ENCODE peak calls at places on chromosomes 4 and X, in four cellular contexts. Q is dorsolateral prefrontal cortex, H is hepatocyte, N is fibroblast of lung. C is an unnamed sample.
A peak's percentile ranks its signal among the peaks of the same experiment; 100 is the strongest.

GRCh38 chr4:1471443-1472147 is 65.4 kb upstream of the NKX1-1 start:
- DNase-seq in Q (no peak), H (no peak), N (no peak), C (no peak)

GRCh38 chr4:7771056-7771455 is 168.6 kb downstream of the AFAP1 start:
- DNase-seq in Q (no peak), H (no peak), N (no peak), C (no peak)

GRCh38 chr4:123359449-123360306 is 36.9 kb upstream of the SPRY1 start:
- DNase-seq in Q (no peak), H (no peak), N (no peak), C (no peak)

GRCh38 chrX:40863671-40864070 is 128.3 kb upstream of the MED14 start:
- DNase-seq in Q (no peak), H (no peak), N (no peak), C (no peak)

GRCh38 chrX:17595456-17596035 is 141.7 kb upstream of the SCML1 start:
- DNase-seq in Q (no peak), H (no peak), N (peak; percentile 52), C (peak; percentile 61)

GRCh38 chrX:136115124-136115908 is 32.0 kb upstream of the FHL1 start:
- DNase-seq in Q (no peak), H (no peak), N (peak; percentile 35), C (no peak)

GRCh38 chr4:142271832-142272231 is 574.3 kb downstream of the INPP4B start:
- DNase-seq in Q (no peak), H (no peak), N (no peak), C (no peak)

GRCh38 chr4:105951198-105951597 is 55.9 kb downstream of the NPNT start:
- DNase-seq in Q (no peak), H (peak; percentile 27), N (peak; percentile 65), C (no peak)

GRCh38 chr4:41222259-41222658 is 7.9 kb upstream of the APBB2 start:
- DNase-seq in Q (no peak), H (no peak), N (no peak), C (no peak)

GRCh38 chr4:48203819-48204218 is 65.8 kb downstream of the TEC start:
- DNase-seq in Q (no peak), H (no peak), N (no peak), C (no peak)

GRCh38 chr4:176538217-176538925 is 218.6 kb downstream of the SPCS3 start:
- DNase-seq in Q (no peak), H (no peak), N (peak; percentile 93), C (peak; percentile 88)

GRCh38 chr4:142585411-142585810 is 260.7 kb downstream of the INPP4B start:
- DNase-seq in Q (no peak), H (no peak), N (peak; percentile 32), C (no peak)

GRCh38 chr4:124455671-124456070 is 256.9 kb downstream of the ANKRD50 start:
- DNase-seq in Q (no peak), H (no peak), N (no peak), C (no peak)

GRCh38 chr4:124462954-124463828 is 249.3 kb downstream of the ANKRD50 start:
- DNase-seq in Q (no peak), H (no peak), N (no peak), C (no peak)

GRCh38 chr4:124464836-124465235 is 247.7 kb downstream of the ANKRD50 start:
- DNase-seq in Q (no peak), H (no peak), N (no peak), C (no peak)

GRCh38 chr4:124459196-124459921 is 253.2 kb downstream of the ANKRD50 start:
- DNase-seq in Q (no peak), H (no peak), N (no peak), C (no peak)

DNA sequence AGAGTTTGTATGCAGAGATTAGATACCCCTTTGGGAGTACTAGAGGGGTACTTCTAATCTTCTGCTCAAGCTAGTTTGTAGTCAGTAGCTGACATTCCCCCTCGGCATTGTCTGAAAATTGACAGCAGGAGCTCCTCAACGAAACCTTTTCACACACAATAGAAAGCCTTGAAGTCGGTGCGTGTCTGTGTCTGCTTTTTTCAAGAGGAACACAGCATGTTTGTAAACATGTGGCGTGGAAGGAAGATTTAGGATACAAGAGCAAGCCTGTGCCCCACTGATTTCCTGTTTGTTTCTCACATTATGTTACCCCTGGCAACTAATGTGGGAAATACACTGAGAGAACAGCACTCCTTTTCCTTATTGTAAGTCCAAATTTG is 252.6 kb downstream of the ANKRD50 start:
- DNase-seq in Q (no peak), H (no peak), N (peak; percentile 40), C (no peak)
- H3K27ac ChIP-seq in Q (no peak overlapping the region), H (no peak overlapping the region), N (no peak overlapping the region), C (no peak overlapping the region)

GRCh38 chrX:72080800-72081199 is 50.9 kb downstream of the RTL5 start:
- DNase-seq in Q (no peak), H (no peak), N (no peak), C (no peak)
- H3K27ac ChIP-seq in Q (no peak overlapping the region), H (no peak overlapping the region), N (no peak overlapping the region), C (no peak overlapping the region)

GRCh38 chrX:19702856-19703255 is 184.5 kb downstream of the SH3KBP1 start:
- DNase-seq in Q (no peak), H (no peak), N (no peak), C (no peak)
- H3K27ac ChIP-seq in Q (no peak overlapping the region), H (no peak overlapping the region), N (no peak overlapping the region), C (no peak overlapping the region)

DNA sequence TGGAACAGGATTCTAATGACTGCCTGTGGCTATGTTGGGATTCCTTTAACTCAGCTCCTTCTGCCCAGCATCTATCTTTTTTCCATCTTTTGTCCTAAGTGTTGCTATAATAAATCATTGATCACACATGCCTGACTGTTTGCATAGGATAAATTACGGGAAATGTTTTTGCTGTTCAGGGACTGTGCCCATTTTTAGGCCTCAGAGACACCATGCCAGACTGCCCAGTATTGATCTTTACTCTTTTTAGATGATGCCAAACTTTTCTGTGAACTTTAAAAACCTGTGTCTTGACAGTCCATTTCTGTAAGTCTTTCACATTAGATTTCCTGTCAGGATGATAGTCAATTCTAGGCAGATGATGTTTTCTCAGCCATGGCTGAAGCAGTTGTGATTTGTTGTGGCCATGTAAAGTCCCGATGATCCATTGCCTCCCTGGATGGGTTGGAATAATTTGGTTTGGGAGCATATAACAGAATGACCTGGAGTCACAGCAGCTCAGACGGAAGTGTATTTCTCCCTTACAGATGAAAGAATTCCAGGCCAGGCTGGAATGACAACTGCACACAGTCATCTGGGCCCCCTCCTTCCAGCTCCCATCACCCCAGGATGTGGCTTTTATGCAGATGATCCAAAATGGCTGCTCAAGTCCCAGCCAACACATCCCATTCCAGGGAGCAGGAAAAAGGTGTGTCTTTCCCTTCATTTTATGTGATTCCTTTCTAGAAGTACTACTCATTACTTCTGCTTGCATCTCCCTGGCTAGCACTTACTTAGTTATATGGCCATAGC is 3.4 kb downstream of the HTT-AS start:
- DNase-seq in Q (no peak), H (no peak), N (no peak), C (no peak)
- H3K27ac ChIP-seq in Q (no peak overlapping the region), H (no peak overlapping the region), N (no peak overlapping the region), C (no peak overlapping the region)

GRCh38 chr4:74375824-74376426 is 11.0 kb downstream of the EREG start:
- DNase-seq in Q (no peak), H (peak; percentile 22), N (no peak), C (no peak)

GRCh38 chr4:74374561-74375327 is 9.8 kb downstream of the EREG start:
- DNase-seq in Q (no peak), H (no peak), N (peak; percentile 89), C (peak; percentile 99)

GRCh38 chr4:74370912-74371311 is 6.0 kb downstream of the EREG start:
- DNase-seq in Q (no peak), H (peak; percentile 72), N (peak; percentile 82), C (peak; percentile 64)

GRCh38 chr4:74376888-74377483 is 12.0 kb downstream of the EREG start:
- DNase-seq in Q (no peak), H (peak; percentile 66), N (peak; percentile 90), C (peak; percentile 63)

GRCh38 chr4:74374128-74374527 is 9.2 kb downstream of the EREG start:
- DNase-seq in Q (no peak), H (no peak), N (no peak), C (no peak)
- H3K27ac ChIP-seq in Q (no peak overlapping the region), H (no peak overlapping the region), N (peak overlapping the region; percentile 15), C (peak overlapping the region; percentile 8)

GRCh38 chr4:80370635-80371034 is 35.1 kb downstream of the CFAP299 start:
- DNase-seq in Q (no peak), H (no peak), N (no peak), C (no peak)

GRCh38 chr4:80362578-80363181 is 27.1 kb downstream of the CFAP299 start:
- DNase-seq in Q (no peak), H (peak; percentile 73), N (peak; percentile 58), C (peak; percentile 19)

GRCh38 chr4:80365928-80366327 is 30.4 kb downstream of the CFAP299 start:
- DNase-seq in Q (no peak), H (peak; percentile 75), N (peak; percentile 78), C (peak; percentile 70)

GRCh38 chr4:80371046-80371445 is 35.5 kb downstream of the CFAP299 start:
- DNase-seq in Q (no peak), H (no peak), N (no peak), C (no peak)

GRCh38 chr4:80367737-80368136 is 32.2 kb downstream of the CFAP299 start:
- DNase-seq in Q (no peak), H (no peak), N (no peak), C (no peak)
- H3K27ac ChIP-seq in Q (no peak overlapping the region), H (no peak overlapping the region), N (no peak overlapping the region), C (no peak overlapping the region)